ENCODE peak calls at places on chromosome 5, in nine cellular contexts. S, G, B, Z, R, K, D, I and U are unnamed samples.

GRCh38 chr5:68287976-68288755 is 72.6 kb downstream of the PIK3R1 start:
- DNase-seq in S (peak; percentile 66), G (peak; percentile 80), B (peak; percentile 59), Z (no peak), R (no peak), K (peak; percentile 66), D (peak; percentile 48), I (peak; percentile 53), U (peak; percentile 37)

GRCh38 chr5:137575847-137576246 is 76.7 kb upstream of the SPOCK1 start:
- DNase-seq in S (no peak), G (no peak), B (no peak), Z (no peak), R (no peak), K (no peak), D (peak; percentile 13), I (no peak), U (no peak)

GRCh38 chr5:95043234-95043633 is 241.7 kb downstream of the MCTP1 start:
- DNase-seq in S (no peak), G (no peak), B (no peak), Z (no peak), R (no peak), K (no peak), D (no peak), I (no peak), U (no peak)

GRCh38 chr5:169429044-169429443 is 128.1 kb upstream of the SLIT3 start:
- DNase-seq in S (no peak), G (peak; percentile 39), B (no peak), Z (no peak), R (no peak), K (no peak), D (peak; percentile 28), I (no peak), U (no peak)

GRCh38 chr5:147658293-147658932 is 124.1 kb downstream of the JAKMIP2 start:
- DNase-seq in S (no peak), G (no peak), B (no peak), Z (peak; percentile 13), R (no peak), K (no peak), D (no peak), I (peak; percentile 16), U (no peak)

GRCh38 chr5:76196886-76197489 is 113.8 kb downstream of the SV2C start:
- DNase-seq in S (no peak), G (no peak), B (no peak), Z (no peak), R (no peak), K (no peak), D (no peak), I (no peak), U (no peak)

GRCh38 chr5:179180921-179181645 is 120.9 kb downstream of the ZNF354C start:
- DNase-seq in S (no peak), G (no peak), B (no peak), Z (no peak), R (no peak), K (no peak), D (no peak), I (no peak), U (no peak)

GRCh38 chr5:119537704-119538103 is 85.4 kb downstream of the HSD17B4 start:
- DNase-seq in S (peak; percentile 26), G (no peak), B (no peak), Z (peak; percentile 66), R (no peak), K (no peak), D (no peak), I (no peak), U (no peak)

GRCh38 chr5:173969167-173970049 is 19.6 kb upstream of the C5orf47 start:
- DNase-seq in S (no peak), G (no peak), B (no peak), Z (no peak), R (no peak), K (no peak), D (peak; percentile 70), I (no peak), U (no peak)

GRCh38 chr5:125541085-125541484 is 794.6 kb upstream of the ZNF608 start:
- DNase-seq in S (no peak), G (no peak), B (no peak), Z (no peak), R (no peak), K (no peak), D (no peak), I (no peak), U (no peak)

GRCh38 chr5:10828241-10828640 is 67.2 kb upstream of the DAP start:
- DNase-seq in S (no peak), G (no peak), B (no peak), Z (peak; percentile 20), R (peak; percentile 90), K (no peak), D (peak; percentile 47), I (no peak), U (no peak)

GRCh38 chr5:117943521-117943920 is 1044.8 kb downstream of the DTWD2 start:
- DNase-seq in S (no peak), G (peak; percentile 29), B (no peak), Z (no peak), R (peak; percentile 60), K (no peak), D (no peak), I (no peak), U (no peak)

DNA sequence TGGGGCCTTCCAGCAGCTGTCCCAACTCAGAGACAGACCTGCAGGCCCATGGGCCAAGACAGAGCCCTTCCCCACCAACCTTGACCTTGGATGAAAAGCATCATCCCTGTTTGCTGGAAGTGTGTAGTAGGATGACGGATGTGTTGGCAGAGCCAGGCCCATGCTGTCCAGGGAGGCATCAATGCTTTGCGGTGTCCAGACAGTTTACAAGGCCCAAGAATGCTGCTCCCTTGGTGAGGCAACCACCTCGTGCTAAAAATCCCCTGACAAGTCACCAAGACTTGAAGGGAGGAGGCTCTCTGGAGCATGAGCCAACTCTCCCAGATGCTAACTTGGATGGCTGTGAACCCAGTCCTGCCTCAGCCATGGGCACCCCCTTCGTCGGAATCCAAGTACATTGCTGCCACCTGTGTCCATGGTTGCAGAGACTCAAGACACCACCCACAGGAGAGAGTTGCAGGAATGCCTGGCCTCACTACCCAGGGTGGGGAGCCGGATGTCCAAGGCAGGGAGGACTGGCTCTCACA is 9.6 kb upstream of the NKD2 start:
- DNase-seq in S (peak; percentile 27), G (peak; percentile 22), B (no peak), Z (no peak), R (no peak), K (peak; percentile 11), D (no peak), I (no peak), U (no peak)
- TF ChIP-seq CTCF in S (no peak), G (no peak), B (no peak), Z (no peak), R (no peak), K (no peak), D (no peak), I (no peak), U (no peak)

GRCh38 chr5:132733499-132734148 is 3.7 kb downstream of the KIF3A start:
- DNase-seq in S (no peak), G (no peak), B (no peak), Z (no peak), R (no peak), K (no peak), D (no peak), I (no peak), U (no peak)

GRCh38 chr5:132739232-132739631 is 1.9 kb upstream of the KIF3A start:
- DNase-seq in S (no peak), G (no peak), B (no peak), Z (no peak), R (no peak), K (no peak), D (no peak), I (no peak), U (no peak)

GRCh38 chr5:132737982-132738770 is 830 bp upstream of the KIF3A start:
- DNase-seq in S (no peak), G (no peak), B (no peak), Z (no peak), R (no peak), K (no peak), D (no peak), I (no peak), U (no peak)

GRCh38 chr5:132734687-132735086 is 2.7 kb downstream of the KIF3A start:
- DNase-seq in S (no peak), G (no peak), B (no peak), Z (no peak), R (no peak), K (no peak), D (no peak), I (no peak), U (no peak)

GRCh38 chr5:132736853-132737833 is at the start of gene KIF3A:
- DNase-seq in S (peak; percentile 98), G (peak; percentile 98), B (peak; percentile 94), Z (peak; percentile 85), R (peak; percentile 71), K (peak; percentile 98), D (peak; percentile 93), I (peak; percentile 96), U (peak; percentile 96)
- TF ChIP-seq CTCF in S (no peak), G (no peak), B (peak; percentile 34), Z (peak; percentile 2), R (no peak), K (peak; percentile 34), D (peak; percentile 49), I (no peak), U (no peak)

GRCh38 chr5:79240561-79240960 is 4.6 kb downstream of the JMY start:
- DNase-seq in S (no peak), G (no peak), B (no peak), Z (no peak), R (no peak), K (no peak), D (no peak), I (no peak), U (no peak)

GRCh38 chr5:79242242-79243039 is 6.5 kb downstream of the JMY start:
- DNase-seq in S (no peak), G (no peak), B (no peak), Z (no peak), R (no peak), K (no peak), D (no peak), I (no peak), U (no peak)

GRCh38 chr5:79237735-79238560 is 2.0 kb downstream of the JMY start:
- DNase-seq in S (no peak), G (no peak), B (no peak), Z (no peak), R (no peak), K (no peak), D (no peak), I (no peak), U (no peak)

GRCh38 chr5:79241535-79241979 is 5.6 kb downstream of the JMY start:
- DNase-seq in S (no peak), G (no peak), B (no peak), Z (no peak), R (no peak), K (no peak), D (no peak), I (no peak), U (no peak)

GRCh38 chr5:79243224-79243623 is 7.3 kb downstream of the JMY start:
- DNase-seq in S (no peak), G (no peak), B (no peak), Z (no peak), R (no peak), K (no peak), D (no peak), I (no peak), U (no peak)
- TF ChIP-seq CTCF in S (no peak), G (no peak), B (no peak), Z (no peak), R (no peak), K (no peak), D (no peak), I (no peak), U (no peak)

DNA sequence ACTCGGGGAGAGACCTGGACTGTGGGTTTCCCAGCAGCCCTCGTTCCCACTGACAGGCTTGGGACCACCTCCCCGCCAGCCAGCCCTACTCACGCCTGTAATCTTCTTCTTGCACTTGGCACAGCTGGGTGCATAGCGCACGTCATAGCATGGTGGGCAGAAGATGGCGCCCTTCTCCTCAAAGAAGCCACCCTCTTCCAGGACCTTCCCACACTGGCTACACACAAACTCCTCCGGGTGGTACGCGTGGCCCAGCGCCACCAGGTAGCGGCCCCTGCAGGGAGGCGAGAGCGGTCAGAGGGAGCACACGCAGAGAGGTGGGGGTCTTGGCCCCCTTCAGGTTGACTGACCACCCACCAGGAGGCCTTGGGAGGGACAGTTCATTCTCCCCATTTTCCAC is 9.4 kb downstream of the PDLIM7 start:
- DNase-seq in S (no peak), G (no peak), B (no peak), Z (no peak), R (no peak), K (no peak), D (no peak), I (no peak), U (no peak)
- TF ChIP-seq CTCF in S (no peak), G (no peak), B (no peak), Z (no peak), R (no peak), K (no peak), D (peak; percentile 43), I (no peak), U (no peak)